ENCODE peak calls at places on chromosomes 16 and 17, in five cellular contexts. O is A549, J is epithelial cell of esophagus, E is progenitor cell of endocrine pancreas, P is astrocyte of the cerebellum. Y is an unnamed sample.

GRCh38 chr16:1113489-1113888 is 17.4 kb upstream of the C1QTNF8 start:
- DNase-seq in O (no peak), P (no peak), E (no peak), J (no peak), Y (no peak)

GRCh38 chr16:89197633-89198416 is 2.5 kb downstream of the SLC22A31 start:
- DNase-seq in O (no peak), P (no peak), J (no peak), E (no peak), Y (no peak)

GRCh38 chr17:50883850-50884291 is 17.7 kb upstream of the TOB1 start:
- DNase-seq in O (no peak), J (peak; percentile 50), E (no peak), P (no peak), Y (peak; percentile 3)

GRCh38 chr17:28728364-28729200 is at the start of gene NEK8:
- DNase-seq in O (peak; percentile 96), J (peak; percentile 98), E (peak; percentile 95), P (peak; percentile 79), Y (peak; percentile 98)

GRCh38 chr17:71380535-71380934 is 740.3 kb upstream of the SOX9 start:
- DNase-seq in P (no peak), O (no peak), E (no peak), J (no peak), Y (no peak)

GRCh38 chr16:88120812-88121211 is 169.6 kb downstream of the BANP start:
- DNase-seq in J (no peak), P (no peak), E (no peak), O (no peak), Y (no peak)

GRCh38 chr16:49023095-49023494 is 258.5 kb downstream of the CBLN1 start:
- DNase-seq in O (no peak), P (peak; percentile 49), J (peak; percentile 94), E (no peak), Y (no peak)

GRCh38 chr17:55564077-55564476 is 52.8 kb upstream of the SMIM36 start:
- DNase-seq in J (no peak), O (no peak), E (no peak), P (no peak), Y (no peak)

GRCh38 chr16:3038256-3038655 is 1.5 kb upstream of the BICDL2 start:
- DNase-seq in J (peak; percentile 90), O (no peak), E (no peak), P (no peak), Y (no peak)

GRCh38 chr17:28499366-28499668 is 6.8 kb upstream of the FOXN1 start:
- DNase-seq in E (no peak), J (no peak), P (no peak), O (no peak), Y (no peak)

GRCh38 chr17:10556301-10557005 is 7.0 kb upstream of the MYH2 start:
- DNase-seq in E (no peak), J (no peak), O (no peak), P (no peak), Y (no peak)

GRCh38 chr16:88754912-88755744 is 29.9 kb downstream of the PIEZO1 start:
- DNase-seq in E (no peak), P (no peak), J (peak; percentile 92), O (no peak), Y (no peak)

GRCh38 chr16:87463722-87464690 is 28.8 kb downstream of the ZCCHC14 start:
- DNase-seq in P (peak; percentile 36), E (no peak), O (no peak), J (peak; percentile 34), Y (no peak)

GRCh38 chr17:8020776-8021564 is 17.9 kb upstream of the ALOX15B start:
- DNase-seq in J (no peak), E (no peak), P (no peak), O (no peak), Y (no peak)

GRCh38 chr16:22198547-22199293 is 7.4 kb upstream of the EEF2K start:
- DNase-seq in E (no peak), O (no peak), P (no peak), J (peak; percentile 35), Y (no peak)

GRCh38 chr16:89187337-89188063 is 12.8 kb downstream of the SLC22A31 start:
- DNase-seq in P (no peak), O (no peak), E (peak; percentile 33), J (no peak), Y (no peak)

GRCh38 chr17:44359458-44360143 is 4.1 kb downstream of the FAM171A2 start:
- DNase-seq in E (no peak), J (no peak), O (no peak), P (no peak), Y (no peak)

GRCh38 chr16:3553138-3553923 is 23.9 kb downstream of the NLRC3 start:
- DNase-seq in E (no peak), J (no peak), P (no peak), O (no peak), Y (no peak)

DNA sequence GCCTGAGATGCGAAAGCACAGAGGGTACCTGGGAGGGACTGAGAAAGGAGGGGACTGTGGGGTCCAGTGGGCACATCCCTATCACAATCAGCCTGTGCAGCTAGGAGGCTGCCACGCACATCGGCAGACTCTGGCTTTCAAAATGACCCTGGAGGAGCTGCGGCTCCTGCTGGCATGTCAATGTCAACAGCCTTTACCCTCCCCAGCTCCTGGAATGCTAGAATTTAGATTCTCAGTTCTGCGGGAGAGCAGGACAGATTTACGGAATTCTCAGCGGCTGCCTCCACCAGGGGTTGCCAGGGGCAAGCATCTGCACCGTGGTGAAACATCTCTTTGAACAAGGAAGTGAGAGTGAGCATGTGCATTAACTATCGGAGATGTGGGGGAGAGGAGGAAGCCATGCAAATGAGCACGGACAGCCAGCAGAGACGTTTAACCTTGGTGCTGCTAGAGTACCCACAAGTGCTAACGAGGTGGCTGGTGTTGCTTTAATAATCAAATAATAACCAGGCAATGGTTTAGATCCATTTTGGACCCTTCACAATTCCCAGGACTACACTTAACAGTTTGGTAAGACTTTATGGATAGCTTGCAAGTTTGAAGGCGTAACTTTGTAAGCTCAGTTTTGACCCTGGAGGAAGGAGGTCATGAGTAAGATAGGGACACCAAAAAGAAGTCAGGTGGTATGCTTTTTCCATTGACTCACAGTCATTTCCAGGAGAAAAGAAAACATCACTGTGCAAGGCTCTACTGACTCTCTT is 54.1 kb downstream of the XYLT1 start:
- DNase-seq in O (no peak), P (no peak), J (no peak), E (no peak), Y (peak; percentile 23)
- TF ChIP-seq CTCF in O (no peak), P (peak; percentile 24), J (no peak), E (peak; percentile 10), Y (peak; percentile 39)

GRCh38 chr16:68354816-68355215 is 44.0 kb downstream of the PRMT7 start:
- DNase-seq in J (no peak), P (no peak), O (no peak), E (no peak), Y (no peak)

GRCh38 chr16:68357521-68357922 is 46.7 kb downstream of the PRMT7 start:
- DNase-seq in J (no peak), E (no peak), O (no peak), P (no peak), Y (no peak)

GRCh38 chr16:68356919-68357286 is 46.1 kb downstream of the PRMT7 start:
- DNase-seq in O (no peak), E (no peak), J (no peak), P (no peak), Y (no peak)

GRCh38 chr16:68356249-68356918 is 45.6 kb downstream of the PRMT7 start:
- DNase-seq in P (no peak), O (no peak), E (no peak), J (no peak), Y (peak; percentile 40)

DNA sequence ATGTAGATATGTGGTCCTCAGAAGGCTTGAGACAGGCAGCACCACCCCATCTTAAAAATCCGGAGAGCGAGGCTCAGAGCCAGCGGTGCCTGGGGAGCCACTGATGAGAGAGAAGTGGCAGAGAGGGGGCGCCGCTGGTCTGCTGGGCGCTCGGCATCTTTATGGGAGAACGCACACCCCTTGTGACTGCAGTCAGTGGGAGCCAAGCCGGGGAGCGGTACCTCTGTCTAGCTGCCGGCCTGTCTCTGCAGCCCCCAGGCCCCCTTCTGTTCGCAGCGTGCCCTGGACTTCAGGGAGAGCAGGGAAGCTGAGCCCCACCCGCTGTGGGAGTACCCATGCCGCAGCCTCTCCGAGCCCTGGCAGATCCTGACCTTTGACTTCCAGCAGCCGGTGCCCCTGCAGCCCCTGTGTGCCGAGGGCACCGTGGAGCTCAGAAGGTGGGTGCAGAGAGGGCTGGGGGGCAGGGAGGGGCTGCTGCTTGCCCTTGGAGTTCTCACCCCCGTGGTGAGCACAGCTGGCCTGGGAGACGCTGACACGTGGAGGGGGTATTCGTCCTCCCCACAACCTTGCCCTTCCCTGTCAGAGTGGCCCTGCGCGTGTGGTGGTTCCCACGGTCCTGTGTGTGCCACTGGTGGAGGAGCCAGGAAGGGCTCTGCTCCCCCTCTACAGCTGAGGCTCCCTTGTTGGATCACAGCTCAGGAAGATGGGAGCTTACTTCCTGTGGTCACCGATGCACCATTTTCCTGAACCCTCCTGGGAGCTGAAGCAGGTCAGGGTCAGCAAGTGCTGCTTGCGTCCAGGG is 44.8 kb downstream of the PRMT7 start:
- DNase-seq in P (no peak), E (no peak), O (no peak), J (no peak), Y (no peak)
- TF ChIP-seq CTCF in P (no peak), E (peak; percentile 11), O (no peak), J (no peak), Y (no peak)

GRCh38 chr17:73770115-73770848 is 126.0 kb upstream of the SDK2 start:
- DNase-seq in J (peak; percentile 44), E (no peak), P (peak; percentile 59), O (peak; percentile 57), Y (no peak)

GRCh38 chr17:73768691-73769090 is 124.4 kb upstream of the SDK2 start:
- DNase-seq in J (no peak), P (no peak), E (no peak), O (no peak), Y (no peak)

GRCh38 chr17:73769480-73769879 is 125.2 kb upstream of the SDK2 start:
- DNase-seq in J (no peak), P (no peak), E (no peak), O (no peak), Y (no peak)

GRCh38 chr17:73767696-73768095 is 123.5 kb upstream of the SDK2 start:
- DNase-seq in O (no peak), J (no peak), P (no peak), E (no peak), Y (no peak)

GRCh38 chr17:73765824-73766563 is 121.7 kb upstream of the SDK2 start:
- DNase-seq in O (no peak), E (no peak), J (no peak), P (no peak), Y (no peak)
- TF ChIP-seq CTCF in O (no peak), E (no peak), J (no peak), P (no peak), Y (no peak)

GRCh38 chr16:78252757-78253156 is 153.3 kb downstream of the WWOX start:
- DNase-seq in J (no peak), O (no peak), P (no peak), E (no peak), Y (no peak)

GRCh38 chr16:78251115-78251514 is 151.7 kb downstream of the WWOX start:
- DNase-seq in E (no peak), O (no peak), P (no peak), J (no peak), Y (no peak)

GRCh38 chr16:78244131-78244899 is 144.9 kb downstream of the WWOX start:
- DNase-seq in J (peak; percentile 35), E (no peak), P (no peak), O (no peak), Y (no peak)

GRCh38 chr16:78249832-78250231 is 150.4 kb downstream of the WWOX start:
- DNase-seq in E (no peak), J (no peak), O (no peak), P (no peak), Y (no peak)

DNA sequence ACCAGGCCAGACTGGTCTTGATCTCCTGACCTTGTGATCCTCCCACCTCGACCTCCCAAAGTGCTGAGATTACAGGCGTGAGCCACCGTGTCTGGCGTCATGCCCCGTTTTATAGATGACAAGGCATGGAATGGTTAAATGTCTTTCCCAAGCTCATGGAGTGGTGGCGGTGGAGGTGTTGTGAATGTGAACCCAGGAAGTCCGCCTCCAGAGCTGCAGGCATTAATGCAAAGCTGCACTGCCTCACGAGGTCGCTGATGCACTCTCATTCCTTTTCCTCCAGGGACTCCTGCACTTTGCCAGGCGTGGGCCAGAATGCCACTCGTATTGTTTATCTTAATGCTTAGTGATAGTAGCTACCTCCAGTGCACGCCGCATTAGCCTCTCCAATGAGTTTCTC is 149.6 kb downstream of the WWOX start:
- DNase-seq in O (no peak), E (no peak), J (no peak), P (no peak), Y (no peak)
- TF ChIP-seq CTCF in O (no peak), E (peak; percentile 46), J (no peak), P (no peak), Y (no peak)